ENCODE peak calls at places on chromosomes 1 and 21, in seven cellular contexts. W is Peyer's patch, F is tibial nerve, U is left ventricle myocardium inferior, S is stomach, P is NT2/D1, B is hepatocyte. V is an unnamed sample.

GRCh38 chr1:37100310-37100709 is 66.0 kb upstream of the GRIK3 start:
- DNase-seq in W (no peak), F (no peak), U (no peak), S (no peak), P (no peak), B (no peak), V (no peak)

GRCh38 chr1:240719953-240720700 is 108.2 kb upstream of the GREM2 start:
- DNase-seq in W (no peak), F (no peak), U (no peak), S (no peak), P (no peak), B (no peak), V (no peak)

GRCh38 chr21:36209626-36210171 is 53.1 kb downstream of the DOP1B start:
- DNase-seq in W (peak; percentile 81), F (no peak), U (no peak), S (peak; percentile 70), P (peak; percentile 85), B (peak; percentile 72), V (peak; percentile 64)

GRCh38 chr1:50272923-50273322 is 150.3 kb downstream of the DMRTA2 start:
- DNase-seq in W (no peak), F (no peak), U (no peak), S (no peak), P (no peak), B (no peak), V (no peak)

GRCh38 chr1:236039736-236040670 is 24.9 kb downstream of the NID1 start:
- DNase-seq in W (no peak), F (peak; percentile 49), U (peak; percentile 49), S (no peak), P (no peak), B (peak; percentile 59), V (no peak)

GRCh38 chr1:119101563-119101962 is 38.9 kb downstream of the WARS2 start:
- DNase-seq in W (no peak), F (no peak), U (no peak), S (no peak), P (no peak), B (peak; percentile 13), V (no peak)

GRCh38 chr1:177928194-177928593 is 41.7 kb downstream of the SEC16B start:
- DNase-seq in W (no peak), F (no peak), U (no peak), S (no peak), P (peak; percentile 33), B (no peak), V (no peak)

GRCh38 chr1:97893844-97894243 is 27.0 kb downstream of the DPYD start:
- DNase-seq in W (no peak), F (no peak), U (no peak), S (no peak), P (no peak), B (no peak), V (no peak)

GRCh38 chr1:229114315-229114714 is 156.6 kb upstream of the RAB4A start:
- DNase-seq in W (peak; percentile 76), F (no peak), U (no peak), S (no peak), P (no peak), B (peak; percentile 52), V (no peak)

GRCh38 chr1:171739646-171740045 is 2.2 kb downstream of the VAMP4 start:
- DNase-seq in W (no peak), F (no peak), U (no peak), S (no peak), P (no peak), B (no peak), V (no peak)

GRCh38 chr1:15345711-15346355 is 63.9 kb upstream of the EFHD2 start:
- DNase-seq in W (peak; percentile 93), F (peak; percentile 29), U (peak; percentile 50), S (peak; percentile 72), P (no peak), B (no peak), V (no peak)

GRCh38 chr1:53249706-53250105 is 11.4 kb upstream of the MAGOH start:
- DNase-seq in W (no peak), F (no peak), U (no peak), S (no peak), P (no peak), B (peak; percentile 31), V (no peak)

GRCh38 chr1:175278236-175278635 is 85.7 kb upstream of the KIAA0040 start:
- DNase-seq in W (no peak), F (no peak), U (no peak), S (no peak), P (no peak), B (no peak), V (no peak)

GRCh38 chr1:194538453-194538852 is 1352.0 kb upstream of the B3GALT2 start:
- DNase-seq in W (no peak), F (no peak), U (no peak), S (no peak), P (no peak), B (no peak), V (no peak)

GRCh38 chr1:145858238-145858936 is 494 bp downstream of the PIAS3 start:
- DNase-seq in W (peak; percentile 83), F (peak; percentile 41), U (peak; percentile 54), S (peak; percentile 61), P (peak; percentile 75), B (peak; percentile 73), V (no peak)

GRCh38 chr1:192316692-192317091 is at the start of gene RGS21:
- DNase-seq in W (no peak), F (no peak), U (no peak), S (no peak), P (no peak), B (no peak), V (no peak)

GRCh38 chr1:171267391-171267790 is 19.1 kb downstream of the FMO1 start:
- DNase-seq in W (no peak), F (no peak), U (no peak), S (no peak), P (no peak), B (peak; percentile 31), V (no peak)

GRCh38 chr1:179586107-179586823 is 5.4 kb upstream of the TDRD5 start:
- DNase-seq in W (peak; percentile 55), F (no peak), U (peak; percentile 60), S (peak; percentile 85), P (peak; percentile 59), B (peak; percentile 73), V (no peak)

DNA sequence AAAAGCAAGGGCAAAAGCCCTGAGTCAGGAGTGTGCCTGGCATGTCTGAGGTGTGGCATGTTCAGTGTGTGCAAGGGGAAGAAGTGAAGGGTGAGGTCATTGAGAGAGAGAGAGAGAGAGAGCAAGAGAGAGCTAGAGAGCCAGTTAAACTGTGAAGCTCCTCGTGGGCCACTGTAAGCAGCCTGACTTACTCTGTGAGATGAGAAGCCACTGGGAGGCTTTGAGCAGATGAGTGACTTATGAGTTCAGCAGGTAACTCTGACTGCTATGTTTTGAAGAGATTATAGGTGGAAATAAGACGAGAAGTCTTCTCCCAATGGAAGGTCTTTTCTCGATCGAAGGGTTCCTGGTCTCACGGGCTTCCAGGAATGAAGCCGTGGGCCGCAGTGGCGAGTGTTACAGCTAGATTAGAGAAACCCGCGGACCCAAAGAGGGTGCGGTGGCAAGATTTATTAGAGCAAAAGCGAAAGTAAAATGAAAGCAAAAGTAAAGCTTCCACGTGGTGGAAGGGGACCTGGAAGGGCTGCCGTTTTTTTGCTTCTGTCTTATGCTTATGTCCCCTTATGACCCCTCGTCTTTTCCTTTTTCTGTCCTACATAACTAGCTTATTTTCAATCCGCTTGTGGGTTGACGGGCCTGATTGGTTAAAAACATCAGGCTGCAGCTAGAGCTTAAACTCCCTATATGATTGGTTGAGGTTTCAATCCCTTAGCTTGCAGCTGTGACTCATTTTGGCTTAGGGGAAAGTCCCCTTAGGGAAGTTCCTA is 323.1 kb upstream of the FAM78B start:
- DNase-seq in W (peak; percentile 68), F (no peak), U (no peak), S (no peak), P (no peak), B (no peak), V (no peak)
- H3K4me3 ChIP-seq in W (peak overlapping the region; percentile 65), F (no peak overlapping the region), U (peak overlapping the region; percentile 41), S (peak overlapping the region; percentile 45), P (no peak overlapping the region), B (no peak overlapping the region), V (no peak overlapping the region)

GRCh38 chr1:8396912-8397406 is 79.0 kb downstream of the SLC45A1 start:
- DNase-seq in W (no peak), F (no peak), U (no peak), S (no peak), P (no peak), B (peak; percentile 66), V (no peak)

GRCh38 chr1:8394456-8395321 is 76.8 kb downstream of the SLC45A1 start:
- DNase-seq in W (no peak), F (no peak), U (no peak), S (no peak), P (no peak), B (no peak), V (no peak)

GRCh38 chr1:8397511-8397910 is 79.6 kb downstream of the SLC45A1 start:
- DNase-seq in W (no peak), F (no peak), U (no peak), S (no peak), P (no peak), B (no peak), V (no peak)

GRCh38 chr1:8396083-8396911 is 78.4 kb downstream of the SLC45A1 start:
- DNase-seq in W (no peak), F (no peak), U (no peak), S (no peak), P (no peak), B (no peak), V (no peak)

DNA sequence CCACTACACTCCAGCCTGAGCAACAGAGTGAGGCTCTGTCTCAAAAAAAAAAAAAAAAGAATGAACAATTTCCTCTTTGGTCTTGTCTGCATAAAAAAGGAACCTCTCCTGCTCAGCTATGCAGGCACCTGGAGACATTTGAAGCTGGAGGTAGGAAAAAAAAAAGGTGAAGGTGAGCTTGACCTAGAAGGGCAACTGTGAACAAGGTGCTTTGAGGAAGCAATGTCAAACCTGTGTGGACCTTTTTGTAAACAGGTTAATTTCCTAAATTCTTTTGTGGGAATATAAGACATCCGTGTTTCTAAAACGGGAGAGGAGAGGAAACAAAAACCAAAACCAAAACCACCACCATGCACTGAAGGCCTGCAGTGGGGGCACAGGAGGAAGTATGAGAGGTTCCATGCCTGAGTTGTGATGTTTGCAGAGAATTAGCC is 77.5 kb downstream of the SLC45A1 start:
- DNase-seq in W (no peak), F (no peak), U (no peak), S (no peak), P (no peak), B (no peak), V (no peak)
- H3K4me1 ChIP-seq in W (peaks cover 6% of the 10 kb centered on the region), F (peaks cover 56% of the 10 kb centered on the region), U (peaks cover 95% of the 10 kb centered on the region), S (peaks cover 48% of the 10 kb centered on the region), P (no peaks in the 10 kb centered on the region), B (peaks cover 23% of the 10 kb centered on the region), V (peaks cover 8% of the 10 kb centered on the region)

DNA sequence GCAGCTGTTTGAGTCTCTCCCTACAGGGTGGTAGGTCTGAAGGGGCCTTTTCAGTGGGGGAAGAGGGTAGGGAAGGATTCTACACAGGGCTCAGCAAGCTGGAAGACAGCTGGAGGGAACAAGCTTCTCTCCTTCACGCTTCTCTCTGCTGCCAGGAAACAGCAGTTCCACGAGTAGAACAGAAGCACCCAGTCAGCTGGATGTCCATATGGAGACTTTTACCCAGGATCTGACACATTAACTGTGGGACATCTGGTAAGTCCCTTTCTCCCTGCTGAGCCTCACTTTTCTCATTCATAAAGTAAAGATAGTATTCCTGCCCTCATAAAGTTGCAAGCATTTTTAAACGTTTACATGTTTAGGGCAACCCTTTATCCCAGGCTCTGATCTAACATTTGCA is 280.3 kb downstream of the OMA1 start:
- DNase-seq in W (no peak), F (no peak), U (no peak), S (no peak), P (no peak), B (no peak), V (no peak)
- H3K27me3 ChIP-seq in W (no peaks in the 10 kb centered on the region), F (no peaks in the 10 kb centered on the region), U (no peaks in the 10 kb centered on the region), S (no peaks in the 10 kb centered on the region), P (no peaks in the 10 kb centered on the region), B (no peaks in the 10 kb centered on the region), V (no peaks in the 10 kb centered on the region)

GRCh38 chr1:209431813-209432442 is 151.6 kb upstream of the CAMK1G start:
- DNase-seq in W (no peak), F (no peak), U (no peak), S (no peak), P (no peak), B (no peak), V (no peak)
- H3K4me3 ChIP-seq in W (no peak overlapping the region), F (no peak overlapping the region), U (no peak overlapping the region), S (no peak overlapping the region), P (no peak overlapping the region), B (no peak overlapping the region), V (no peak overlapping the region)